ENCODE peak calls at places on chromosomes 16 and 17, in eight cellular contexts. H is CD4-positive, alpha-beta memory T cell; R is IMR-90; W is SK-N-SH; D is CD8-positive, alpha-beta T cell; A is upper lobe of right lung; Z is mammary epithelial cell; L is naive thymus-derived CD4-positive, alpha-beta T cell. F is an unnamed sample. For H3K4me1, the result is how much of the 10 kb centered on the place peaks cover.

GRCh38 chr16:81675662-81676535 is 103.2 kb upstream of the PLCG2 start:
- DNase-seq in Z (no peak), L (no peak), H (no peak), W (no peak), D (no peak), A (no peak), R (no peak), F (no peak)

GRCh38 chr17:53719229-53719628 is 103.5 kb upstream of the KIF2B start:
- DNase-seq in Z (peak), A (no peak), H (no peak), D (no peak), L (no peak), R (no peak), W (peak), F (no peak)

GRCh38 chr16:83979456-83979855 is 11.4 kb downstream of the NECAB2 start:
- DNase-seq in Z (no peak), D (no peak), W (no peak), R (no peak), A (no peak), L (no peak), H (no peak), F (no peak)

GRCh38 chr17:82031885-82032627 is 578 bp downstream of the RAC3 start:
- DNase-seq in R (no peak), D (no peak), L (peak), W (peak), Z (no peak), H (no peak), A (no peak), F (no peak)

GRCh38 chr16:21101631-21102420 is 48.8 kb downstream of the DNAH3 start:
- DNase-seq in D (no peak), R (peak), H (peak), W (peak), L (no peak), A (no peak), Z (no peak), F (no peak)

GRCh38 chr17:72609501-72609900 is 483.0 kb downstream of the SLC39A11 start:
- DNase-seq in Z (peak), H (no peak), W (no peak), L (no peak), D (no peak), A (no peak), R (peak), F (no peak)

GRCh38 chr17:28335959-28336871 is 654 bp downstream of the TNFAIP1 start:
- DNase-seq in H (no peak), Z (peak), D (no peak), A (peak), W (peak), L (no peak), R (peak), F (peak)

GRCh38 chr17:40348562-40349476 is 15.7 kb downstream of the GJD3 start:
- DNase-seq in D (no peak), W (peak), R (no peak), H (no peak), L (no peak), A (peak), Z (no peak), F (no peak)

GRCh38 chr17:40547079-40547784 is 18.0 kb downstream of the CCR7 start:
- DNase-seq in A (peak), D (no peak), R (no peak), L (peak), W (no peak), H (peak), Z (peak), F (no peak)

GRCh38 chr17:1714488-1714979 is 4.4 kb upstream of the TLCD2 start:
- DNase-seq in L (no peak), A (peak), Z (peak), R (peak), H (no peak), W (peak), D (no peak), F (peak)

GRCh38 chr16:25893332-25893731 is 201.6 kb downstream of the HS3ST4 start:
- DNase-seq in L (no peak), R (no peak), W (no peak), Z (no peak), D (no peak), H (no peak), A (no peak), F (no peak)

GRCh38 chr17:57600092-57600491 is 145.0 kb downstream of the CCDC182 start:
- DNase-seq in D (no peak), W (no peak), A (no peak), L (peak), Z (no peak), H (peak), R (no peak), F (no peak)

GRCh38 chr17:27294689-27295630 is 1.0 kb downstream of the WSB1 start:
- DNase-seq in Z (peak), R (peak), D (peak), H (peak), W (peak), L (peak), A (no peak), F (no peak)

GRCh38 chr17:29368926-29369325 is 21.2 kb upstream of the TAOK1 start:
- DNase-seq in H (no peak), A (no peak), L (no peak), W (no peak), Z (no peak), R (peak), D (no peak), F (no peak)

GRCh38 chr16:79874391-79874790 is 273.9 kb upstream of the MAF start:
- DNase-seq in H (no peak), L (no peak), W (no peak), R (no peak), D (no peak), A (no peak), Z (peak), F (no peak)

GRCh38 chr16:63904182-63904581 is 1217.7 kb downstream of the CDH11 start:
- DNase-seq in Z (no peak), L (no peak), R (no peak), D (no peak), H (no peak), A (no peak), W (no peak), F (no peak)

GRCh38 chr17:44167181-44167861 is 3.2 kb upstream of the ASB16 start:
- DNase-seq in D (no peak), A (no peak), R (no peak), H (no peak), W (no peak), L (no peak), Z (no peak), F (no peak)

GRCh38 chr17:4220655-4221054 is 43.1 kb downstream of the ANKFY1 start:
- DNase-seq in H (no peak), R (peak), A (no peak), Z (no peak), L (no peak), D (no peak), W (no peak), F (no peak)

GRCh38 chr17:21285164-21286065 is 904 bp downstream of the MAP2K3 start:
- DNase-seq in H (no peak), L (no peak), A (peak), W (peak), R (peak), D (no peak), Z (peak), F (no peak)

GRCh38 chr16:17346774-17347569 is 123.8 kb downstream of the XYLT1 start:
- DNase-seq in H (no peak), Z (no peak), D (no peak), W (no peak), A (no peak), R (no peak), L (no peak), F (no peak)

GRCh38 chr16:79186196-79186595 is 414.3 kb downstream of the MAF start:
- DNase-seq in R (no peak), D (no peak), L (no peak), A (no peak), H (no peak), Z (no peak), W (no peak), F (no peak)

GRCh38 chr17:81090361-81091133 is 55.6 kb downstream of the BAIAP2 start:
- DNase-seq in D (no peak), W (peak), Z (no peak), H (peak), R (no peak), A (peak), L (no peak), F (no peak)

GRCh38 chr17:61338000-61338864 is 61.4 kb upstream of the TBX2 start:
- DNase-seq in Z (peak), W (no peak), D (no peak), R (peak), H (no peak), L (no peak), A (no peak), F (no peak)

GRCh38 chr17:81336296-81336929 is 41.3 kb upstream of the SLC38A10 start:
- DNase-seq in R (no peak), H (no peak), A (no peak), W (no peak), L (no peak), Z (no peak), D (no peak), F (no peak)

GRCh38 chr16:19115148-19116021 is 1.6 kb downstream of the ITPRIPL2 start:
- DNase-seq in L (no peak), A (no peak), D (no peak), R (no peak), W (peak), Z (no peak), H (no peak), F (no peak)

GRCh38 chr17:50283246-50283645 is 9.0 kb downstream of the TMEM92 start:
- DNase-seq in D (no peak), L (no peak), Z (no peak), R (no peak), A (no peak), W (no peak), H (no peak), F (no peak)

GRCh38 chr16:3099732-3100499 is 822 bp upstream of the ZSCAN10 start:
- DNase-seq in L (peak), R (peak), W (peak), H (peak), A (peak), D (peak), Z (peak), F (no peak)

GRCh38 chr16:2767891-2768290 is 9.2 kb downstream of the ELOB start:
- DNase-seq in W (no peak), R (no peak), H (no peak), D (no peak), L (no peak), A (no peak), Z (peak), F (no peak)

GRCh38 chr17:33671493-33671892 is 378.4 kb upstream of the ASIC2 start:
- DNase-seq in R (no peak), H (no peak), L (no peak), A (no peak), W (no peak), Z (no peak), D (no peak), F (no peak)

GRCh38 chr17:37386462-37386861 is 10.7 kb downstream of the C17orf78 start:
- DNase-seq in W (no peak), D (no peak), H (no peak), R (no peak), L (no peak), A (no peak), Z (no peak), F (no peak)

GRCh38 chr17:68868708-68869107 is 86.5 kb downstream of the ABCA8 start:
- DNase-seq in R (peak), D (no peak), L (no peak), Z (no peak), W (no peak), A (no peak), H (no peak), F (no peak)

GRCh38 chr16:56350491-56351405 is 74.6 kb downstream of the AMFR start:
- DNase-seq in W (no peak), Z (no peak), H (no peak), L (no peak), D (no peak), R (no peak), A (peak), F (no peak)

GRCh38 chr17:36183001-36183810 is 6.8 kb upstream of the TBC1D3B start:
- DNase-seq in L (no peak), Z (peak), A (peak), R (peak), H (no peak), W (peak), D (no peak), F (no peak)

GRCh38 chr17:73292031-73292531 is 19.7 kb downstream of the CDC42EP4 start:
- DNase-seq in W (peak), Z (peak), D (no peak), A (no peak), L (no peak), R (peak), H (no peak), F (no peak)

GRCh38 chr16:87927195-87927562 is 9.2 kb downstream of the CA5A start:
- DNase-seq in Z (no peak), L (no peak), D (no peak), A (no peak), R (no peak), W (no peak), H (no peak), F (no peak)

GRCh38 chr17:8225813-8226535 is 15.6 kb upstream of the AURKB start:
- DNase-seq in R (peak), A (no peak), Z (peak), W (no peak), D (peak), L (peak), H (peak), F (no peak)

GRCh38 chr16:69741951-69742904 is 12.5 kb downstream of the NOB1 start:
- DNase-seq in L (no peak), R (peak), D (no peak), H (no peak), A (peak), W (peak), Z (peak), F (no peak)

GRCh38 chr16:60346256-60346655 is 1612.1 kb upstream of the GOT2 start:
- DNase-seq in H (no peak), D (no peak), L (no peak), Z (no peak), W (no peak), A (no peak), R (no peak), F (no peak)
- H3K27ac ChIP-seq in H (no peak), D (no peak), L (no peak), Z (no peak), W (no peak), A (no peak), R (no peak), F (no peak)

GRCh38 chr17:78121801-78122220 is 6.7 kb downstream of the TMC6 start:
- DNase-seq in H (no peak), W (no peak), D (no peak), L (no peak), R (no peak), A (no peak), Z (no peak), F (no peak)
- H3K4me3 ChIP-seq in H (peak), W (no peak), D (peak), L (peak), R (no peak), A (no peak), Z (no peak), F (no peak)

GRCh38 chr16:54160252-54160860 is 126.2 kb downstream of the IRX3 start:
- DNase-seq in L (no peak), Z (no peak), W (no peak), A (no peak), R (no peak), H (no peak), D (no peak), F (no peak)
- H3K4me1 ChIP-seq in L (under half), Z (under half), W (under half), A (under half), R (under half), H (under half), D (under half), F (under half)

DNA sequence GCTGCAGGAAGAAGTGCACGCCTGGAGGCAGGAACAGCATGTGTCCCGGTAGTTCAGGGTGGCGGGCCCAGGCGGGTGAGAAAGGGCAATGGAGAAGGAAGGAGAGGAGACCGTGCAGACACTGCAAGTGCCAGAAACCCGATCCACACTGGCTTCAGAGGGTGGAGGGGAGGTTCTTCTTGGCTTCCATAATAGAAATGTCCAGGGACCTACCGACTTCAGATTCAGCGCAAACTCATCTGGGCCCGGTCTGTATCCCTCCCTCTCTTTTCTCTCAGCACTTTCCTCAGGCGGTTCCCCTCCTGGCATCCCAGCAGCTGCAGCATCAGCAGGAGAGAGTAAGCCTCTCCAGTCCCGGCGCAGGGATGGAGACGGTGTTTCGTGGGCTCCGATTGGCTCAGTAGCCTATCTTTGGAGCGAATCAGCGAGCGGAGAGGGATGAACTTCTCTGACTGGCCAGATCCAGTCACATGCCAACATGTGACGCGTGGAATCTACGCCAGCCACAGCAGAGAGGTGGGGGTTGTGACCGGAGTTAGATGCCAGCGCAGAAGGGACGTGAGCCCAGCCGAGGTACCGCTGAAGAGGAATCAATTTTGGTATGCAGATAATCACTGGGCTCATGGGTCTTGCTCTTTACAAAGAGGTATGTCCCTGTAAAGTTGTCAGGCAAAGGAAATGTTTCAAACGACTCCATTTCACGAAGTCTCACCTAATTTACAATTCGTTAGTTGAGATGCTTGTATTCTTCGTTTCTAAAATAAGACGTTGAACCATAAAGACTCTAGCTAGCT is 1.9 kb upstream of the PRPSAP2 start:
- DNase-seq in W (peak), D (peak), Z (peak), A (peak), R (peak), L (peak), H (peak), F (peak)
- H3K27ac ChIP-seq in W (peak), D (peak), Z (peak), A (peak), R (peak), L (peak), H (peak), F (no peak)

DNA sequence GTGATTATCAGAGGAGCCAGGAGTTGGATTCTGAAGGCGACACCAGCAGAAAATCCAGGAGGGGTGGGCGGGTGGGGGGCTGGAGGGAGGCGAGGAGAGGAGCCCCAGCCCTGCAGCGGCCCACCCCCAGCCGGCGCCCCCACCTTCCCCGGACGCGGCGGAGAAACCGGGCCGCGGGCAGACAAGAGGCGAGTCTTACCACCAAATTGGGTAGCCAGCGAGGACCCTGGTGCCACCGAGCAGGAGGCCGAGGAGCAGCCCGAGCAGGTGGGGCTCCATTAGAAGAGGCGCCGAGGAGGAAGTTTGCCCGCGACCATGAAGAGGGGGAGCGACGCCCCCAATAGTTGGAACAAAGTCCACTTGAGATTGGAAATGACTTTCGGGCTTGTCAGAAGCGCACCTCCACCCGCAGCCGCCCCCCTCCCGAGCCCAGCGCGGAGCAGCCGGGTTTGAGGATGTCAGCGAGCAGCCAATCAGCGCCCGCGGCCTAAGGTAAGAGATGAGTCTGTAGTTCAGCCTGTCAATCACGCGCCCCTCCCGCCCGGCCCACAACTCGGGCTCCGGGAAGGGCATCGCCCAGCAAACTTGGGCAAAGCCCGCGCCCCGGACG is at the start of gene WNT3:
- DNase-seq in W (peak), A (peak), R (no peak), D (no peak), H (peak), L (peak), Z (no peak), F (no peak)
- H3K4me3 ChIP-seq in W (peak), A (peak), R (no peak), D (peak), H (peak), L (peak), Z (peak), F (peak)

DNA sequence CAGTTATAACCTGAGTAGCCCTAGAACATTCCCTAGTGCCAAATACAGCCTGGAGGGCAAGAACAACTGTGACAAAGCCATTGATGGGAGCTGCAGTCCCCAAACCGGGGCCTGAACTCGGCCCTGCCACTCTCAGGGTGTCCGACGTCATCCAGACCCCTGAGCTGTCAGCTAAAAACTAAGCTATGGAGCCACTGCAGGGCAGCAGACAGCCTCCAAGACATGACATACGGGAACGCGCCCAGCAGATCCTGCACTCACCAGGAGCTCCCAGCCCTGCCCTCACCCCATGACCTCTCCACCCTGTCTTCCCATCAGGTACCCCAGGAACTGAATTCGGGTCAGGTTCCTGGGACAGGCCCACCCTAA is 28.4 kb downstream of the KDM8 start:
- DNase-seq in L (no peak), H (no peak), D (no peak), R (no peak), W (no peak), Z (no peak), A (no peak), F (no peak)
- H3K4me1 ChIP-seq in L (half or more), H (half or more), D (half or more), R (under half), W (under half), Z (under half), A (under half), F (under half)

DNA sequence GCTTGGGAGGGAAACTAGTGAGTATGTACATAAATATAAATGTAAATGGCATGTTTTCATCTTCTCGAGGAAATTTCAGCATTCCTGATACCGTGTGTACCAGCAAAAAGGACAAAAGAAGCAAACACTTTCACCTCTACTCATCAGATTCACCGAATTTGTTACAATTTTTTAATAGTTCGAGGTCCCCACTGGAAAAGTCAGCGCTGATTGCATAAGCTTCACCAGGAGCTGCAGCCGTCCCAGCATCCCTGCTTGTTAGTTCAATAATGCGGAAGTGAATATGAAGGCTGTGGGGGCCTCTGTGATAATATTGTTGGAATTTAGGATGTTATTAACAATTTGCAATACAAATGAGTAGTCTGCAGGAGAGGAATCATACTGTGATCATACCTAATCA is 371.5 kb upstream of the MON1B start:
- DNase-seq in Z (no peak), A (no peak), L (no peak), H (no peak), R (no peak), D (no peak), W (no peak), F (no peak)
- H3K27ac ChIP-seq in Z (no peak), A (no peak), L (no peak), H (no peak), R (no peak), D (no peak), W (no peak), F (no peak)